ENCODE peak calls at places on chromosomes 11 and 22, in ten cellular contexts. W is HT1080, I is HEK293T, T is fibroblast of lung, L is adrenal gland, O is EL, X is ovary, G is NCI-H774, Z is T-helper 2 cell, B is heart right ventricle. N is an unnamed sample.

GRCh38 chr11:57321388-57321995 is 3.3 kb downstream of the TNKS1BP1 start:
- DNase-seq in X (peak), W (no peak), G (no peak), T (no peak), B (no peak), Z (no peak), L (no peak), O (peak), I (no peak), N (no peak)

GRCh38 chr11:117930208-117930570 is 987 bp upstream of the TMPRSS13 start:
- DNase-seq in G (no peak), X (no peak), Z (no peak), W (no peak), T (no peak), L (no peak), B (no peak), O (no peak), I (no peak), N (no peak)

GRCh38 chr11:12159351-12160099 is 49.1 kb downstream of the MICAL2 start:
- DNase-seq in L (no peak), I (no peak), T (peak), O (peak), G (no peak), X (no peak), W (peak), Z (no peak), B (no peak), N (no peak)

GRCh38 chr11:44416776-44417175 is 106.8 kb upstream of the ALX4 start:
- DNase-seq in T (no peak), O (no peak), X (no peak), B (no peak), I (no peak), G (no peak), Z (no peak), W (no peak), L (no peak), N (no peak)

GRCh38 chr22:19972652-19973550 is 31.3 kb upstream of the TXNRD2 start:
- DNase-seq in L (no peak), X (no peak), W (no peak), O (no peak), G (no peak), Z (no peak), B (no peak), I (no peak), T (no peak), N (no peak)

GRCh38 chr11:62033191-62034044 is 66.0 kb upstream of the FTH1 start:
- DNase-seq in W (peak), L (no peak), B (no peak), G (no peak), X (no peak), I (no peak), Z (no peak), O (peak), T (no peak), N (no peak)

GRCh38 chr11:67357831-67358555 is 4.6 kb upstream of the POLD4 start:
- DNase-seq in Z (no peak), W (peak), I (no peak), B (no peak), X (no peak), O (peak), T (peak), G (no peak), L (no peak), N (no peak)

GRCh38 chr22:31102441-31103081 is 4.8 kb downstream of the SELENOM start:
- DNase-seq in O (peak), W (peak), Z (no peak), G (no peak), I (no peak), B (peak), T (peak), X (peak), L (peak), N (peak)

GRCh38 chr11:2591805-2592204 is 108.0 kb downstream of the KCNQ1OT1 start:
- DNase-seq in Z (no peak), T (no peak), L (no peak), I (peak), O (no peak), X (peak), G (no peak), B (peak), W (no peak), N (no peak)

GRCh38 chr11:24131698-24132097 is 365.2 kb upstream of the LUZP2 start:
- DNase-seq in T (no peak), W (no peak), O (no peak), Z (no peak), L (no peak), I (no peak), G (no peak), X (no peak), B (no peak), N (no peak)

GRCh38 chr11:111441443-111441842 is 62.4 kb upstream of the POU2AF1 start:
- DNase-seq in O (peak), Z (no peak), I (no peak), T (peak), L (no peak), W (peak), X (no peak), B (no peak), G (no peak), N (no peak)

GRCh38 chr11:96447208-96447607 is 57.4 kb downstream of the JRKL start:
- DNase-seq in B (no peak), I (no peak), X (no peak), G (no peak), Z (no peak), L (no peak), T (no peak), O (no peak), W (no peak), N (no peak)

GRCh38 chr11:119377961-119378667 is 3.4 kb downstream of the USP2 start:
- DNase-seq in O (no peak), Z (no peak), G (no peak), L (no peak), W (no peak), I (no peak), T (no peak), X (no peak), B (no peak), N (no peak)

GRCh38 chr11:68498903-68499883 is 38.6 kb downstream of the PPP6R3 start:
- DNase-seq in Z (no peak), I (no peak), G (no peak), L (no peak), X (no peak), B (no peak), O (no peak), T (no peak), W (no peak), N (no peak)

GRCh38 chr11:66317322-66317765 is 500 bp upstream of the CD248 start:
- DNase-seq in L (no peak), Z (no peak), B (peak), W (no peak), I (no peak), O (peak), T (peak), X (peak), G (no peak), N (peak)